ENCODE peak calls at places on chromosomes 3 and 15, in seven cellular contexts. A is uterus, X is mesenchymal stem cell, U is BE2C, O is neuronal stem cell, G is AG04450, M is Peyer's patch. K is an unnamed sample.

GRCh38 chr3:177410734-177411133 is 213.5 kb upstream of the TBL1XR1 start:
- DNase-seq in A (no peak), X (no peak), U (peak; percentile 28), O (no peak), G (no peak), M (no peak), K (no peak)

GRCh38 chr3:98561727-98562521 is 30.1 kb downstream of the GPR15 start:
- DNase-seq in A (no peak), X (peak; percentile 41), U (no peak), O (no peak), G (no peak), M (no peak), K (no peak)

GRCh38 chr3:132396255-132396654 is 21.0 kb upstream of the DNAJC13 start:
- DNase-seq in A (no peak), X (no peak), U (no peak), O (no peak), G (no peak), M (no peak), K (no peak)

GRCh38 chr3:43378066-43378935 is 92.0 kb downstream of the SNRK start:
- DNase-seq in A (no peak), X (peak; percentile 43), U (peak; percentile 19), O (no peak), G (no peak), M (peak; percentile 85), K (no peak)

GRCh38 chr3:170953736-170954135 is 45.3 kb upstream of the EIF5A2 start:
- DNase-seq in A (no peak), X (no peak), U (no peak), O (no peak), G (no peak), M (no peak), K (no peak)

GRCh38 chr3:191353022-191353777 is 22.9 kb upstream of the UTS2B start:
- DNase-seq in A (no peak), X (no peak), U (no peak), O (no peak), G (no peak), M (no peak), K (no peak)

GRCh38 chr15:41622901-41623300 is 37.3 kb upstream of the MGA start:
- DNase-seq in A (no peak), X (no peak), U (no peak), O (no peak), G (no peak), M (no peak), K (no peak)

GRCh38 chr15:52800852-52801747 is 11.0 kb upstream of the ONECUT1 start:
- DNase-seq in A (no peak), X (no peak), U (no peak), O (no peak), G (no peak), M (no peak), K (no peak)

GRCh38 chr3:8441969-8442559 is 59.6 kb upstream of the LMCD1 start:
- DNase-seq in A (peak; percentile 24), X (peak; percentile 82), U (no peak), O (peak; percentile 63), G (peak; percentile 48), M (no peak), K (no peak)

GRCh38 chr3:13139471-13140065 is 66.3 kb upstream of the IQSEC1 start:
- DNase-seq in A (no peak), X (no peak), U (no peak), O (no peak), G (no peak), M (peak; percentile 36), K (no peak)

GRCh38 chr3:133570937-133571320 is 2.6 kb upstream of the CDV3 start:
- DNase-seq in A (no peak), X (peak; percentile 40), U (no peak), O (no peak), G (no peak), M (no peak), K (no peak)

GRCh38 chr3:9534429-9534828 is 19.2 kb downstream of the LHFPL4 start:
- DNase-seq in A (no peak), X (no peak), U (no peak), O (no peak), G (no peak), M (no peak), K (no peak)

GRCh38 chr3:190229632-190230424 is 92.4 kb downstream of the CLDN1 start:
- DNase-seq in A (no peak), X (peak; percentile 63), U (no peak), O (no peak), G (no peak), M (no peak), K (no peak)

GRCh38 chr15:93072011-93072410 is 17.0 kb downstream of the RGMA start:
- DNase-seq in A (no peak), X (peak; percentile 3), U (no peak), O (no peak), G (no peak), M (no peak), K (no peak)

GRCh38 chr3:177729939-177730700 is 532.8 kb upstream of the TBL1XR1 start:
- DNase-seq in A (peak; percentile 46), X (no peak), U (peak; percentile 80), O (no peak), G (no peak), M (no peak), K (no peak)

GRCh38 chr3:150543531-150543930 is 2.8 kb downstream of the SERP1 start:
- DNase-seq in A (no peak), X (no peak), U (no peak), O (no peak), G (no peak), M (no peak), K (no peak)

GRCh38 chr3:150544726-150545125 is 1.6 kb downstream of the SERP1 start:
- DNase-seq in A (no peak), X (peak; percentile 20), U (no peak), O (no peak), G (no peak), M (no peak), K (no peak)

GRCh38 chr3:150543128-150543527 is 3.2 kb downstream of the SERP1 start:
- DNase-seq in A (no peak), X (no peak), U (no peak), O (no peak), G (no peak), M (no peak), K (no peak)

GRCh38 chr3:150545419-150546225 is 674 bp downstream of the SERP1 start:
- DNase-seq in A (peak; percentile 40), X (peak; percentile 16), U (no peak), O (peak; percentile 3), G (no peak), M (peak; percentile 57), K (peak; percentile 62)

DNA sequence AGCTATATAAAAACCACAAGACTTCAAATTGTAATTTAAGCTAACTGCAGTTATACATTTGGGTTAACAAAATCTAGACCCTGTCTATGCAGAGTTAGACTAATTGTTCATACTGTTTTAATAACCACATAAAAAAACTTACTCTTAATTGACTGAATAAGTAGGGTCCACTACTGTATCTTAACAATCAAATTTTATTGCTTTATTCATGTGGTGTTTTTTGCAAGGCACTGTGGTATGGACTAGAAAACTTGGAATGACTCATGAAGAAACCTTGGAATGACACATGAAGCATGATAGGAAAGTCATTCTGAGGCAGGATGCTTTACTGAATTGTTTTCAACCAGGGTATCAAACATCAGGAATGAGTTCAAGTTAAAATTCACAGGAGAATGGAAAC is 2.3 kb downstream of the SERP1 start:
- DNase-seq in A (no peak), X (peak; percentile 67), U (no peak), O (no peak), G (no peak), M (no peak), K (no peak)
- H3K27me3 ChIP-seq in A (no peaks in the 10 kb centered on the region), X (no peaks in the 10 kb centered on the region), U (no peaks in the 10 kb centered on the region), O (no peaks in the 10 kb centered on the region), G (no peaks in the 10 kb centered on the region), M (no peaks in the 10 kb centered on the region), K (no peaks in the 10 kb centered on the region)

DNA sequence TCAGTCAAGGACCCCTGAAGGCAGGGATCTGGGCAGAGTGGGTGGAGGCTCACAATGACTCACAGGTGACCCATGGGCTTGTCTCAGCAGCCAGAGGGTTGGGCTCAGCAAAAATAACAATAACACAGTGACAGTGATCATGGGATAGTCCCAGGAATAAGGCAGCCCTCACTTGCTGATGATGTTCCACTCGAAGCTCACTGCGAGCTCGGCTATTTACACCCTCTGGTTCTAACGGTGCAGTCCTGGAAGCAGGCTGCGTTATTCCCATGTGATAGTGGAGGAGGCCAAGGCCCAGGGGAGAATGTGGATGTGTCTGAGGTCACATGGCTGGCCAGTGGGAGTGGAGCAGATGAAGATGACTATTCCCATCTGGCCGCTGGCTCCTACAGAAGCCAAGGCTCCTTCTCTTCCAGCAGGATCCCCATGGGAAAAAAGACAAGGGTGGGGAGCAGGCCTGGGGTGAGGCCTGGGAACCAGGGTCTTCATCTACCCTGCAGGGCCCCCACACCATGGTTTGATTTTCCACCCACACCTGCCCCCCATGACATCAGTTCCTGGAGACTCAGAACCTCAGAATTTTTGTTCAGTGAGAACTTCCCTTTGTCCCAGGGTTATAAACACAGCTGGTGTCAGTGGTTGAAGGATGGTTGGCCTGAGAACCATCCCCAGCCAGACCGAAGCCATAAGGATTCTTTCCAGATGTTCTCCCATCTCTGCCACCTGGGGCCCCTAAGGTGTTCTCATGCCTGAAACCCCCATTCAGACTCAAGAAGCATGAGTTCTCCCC is 16.4 kb downstream of the CCDC33 start:
- DNase-seq in A (no peak), X (no peak), U (no peak), O (no peak), G (no peak), M (no peak), K (no peak)
- H3K27me3 ChIP-seq in A (no peaks in the 10 kb centered on the region), X (peaks cover 36% of the 10 kb centered on the region), U (no peaks in the 10 kb centered on the region), O (no peaks in the 10 kb centered on the region), G (peaks cover 51% of the 10 kb centered on the region), M (no peaks in the 10 kb centered on the region), K (no peaks in the 10 kb centered on the region)

GRCh38 chr15:69988541-69989225 is 109.0 kb downstream of the TLE3 start:
- DNase-seq in A (no peak), X (no peak), U (no peak), O (no peak), G (no peak), M (no peak), K (no peak)
- H3K27me3 ChIP-seq in A (no peaks in the 10 kb centered on the region), X (peaks cover 75% of the 10 kb centered on the region), U (no peaks in the 10 kb centered on the region), O (no peaks in the 10 kb centered on the region), G (peaks cover 60% of the 10 kb centered on the region), M (no peaks in the 10 kb centered on the region), K (no peaks in the 10 kb centered on the region)

GRCh38 chr15:48470096-48470495 is 138.9 kb downstream of the DUT start:
- DNase-seq in A (no peak), X (peak; percentile 43), U (no peak), O (no peak), G (no peak), M (no peak), K (no peak)

GRCh38 chr15:48469271-48469670 is 138.0 kb downstream of the DUT start:
- DNase-seq in A (no peak), X (peak; percentile 20), U (no peak), O (no peak), G (no peak), M (no peak), K (no peak)

GRCh38 chr15:48466825-48467224 is 135.6 kb downstream of the DUT start:
- DNase-seq in A (no peak), X (no peak), U (no peak), O (peak; percentile 5), G (no peak), M (no peak), K (no peak)

GRCh38 chr15:48469681-48470080 is 138.5 kb downstream of the DUT start:
- DNase-seq in A (no peak), X (peak; percentile 61), U (no peak), O (no peak), G (no peak), M (no peak), K (no peak)

DNA sequence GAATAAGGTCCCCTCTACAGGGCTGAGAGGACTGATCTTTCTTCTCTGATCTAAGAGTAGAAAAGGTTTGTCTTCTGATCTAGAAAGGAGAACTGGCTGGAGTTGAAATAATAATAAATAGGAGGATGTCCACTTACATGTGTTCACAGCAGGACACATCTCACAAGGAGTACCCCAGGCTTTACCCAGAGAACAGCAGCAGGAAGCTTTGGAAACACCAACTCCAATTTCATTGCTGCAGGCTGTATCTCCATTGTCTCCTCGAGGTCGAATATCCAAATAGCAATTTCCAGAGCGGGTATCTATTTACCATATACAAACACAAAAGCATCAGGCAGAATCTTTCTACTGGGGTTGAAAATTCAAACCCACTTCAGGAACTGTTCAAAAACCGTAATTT is 136.6 kb downstream of the DUT start:
- DNase-seq in A (no peak), X (no peak), U (no peak), O (no peak), G (no peak), M (no peak), K (no peak)
- H3K27me3 ChIP-seq in A (no peaks in the 10 kb centered on the region), X (no peaks in the 10 kb centered on the region), U (no peaks in the 10 kb centered on the region), O (no peaks in the 10 kb centered on the region), G (no peaks in the 10 kb centered on the region), M (no peaks in the 10 kb centered on the region), K (no peaks in the 10 kb centered on the region)